ENCODE peak calls at places on chromosomes 12 and 14, in ten cellular contexts. One of them, this sample, is unnamed.
A peak's percentile ranks its signal among the peaks of the same experiment; 100 is the strongest.

GRCh38 chr14:95431199-95432145 is 85.0 kb downstream of the SYNE3 start:
- DNase-seq in testis: peak; percentile 41
- DNase-seq in HCT116: no peak
- DNase-seq in stomach: no peak
- DNase-seq in tibial nerve: no peak
- DNase-seq in GM12891: no peak
- DNase-seq in uterus: no peak
- DNase-seq in suprapubic skin: no peak
- DNase-seq in heart left ventricle: no peak
- DNase-seq in breast epithelium: no peak
- DNase-seq in this sample: no peak

GRCh38 chr12:130127527-130127908 is 34.7 kb upstream of the FZD10 start:
- DNase-seq in testis: peak; percentile 78
- DNase-seq in HCT116: no peak
- DNase-seq in stomach: no peak
- DNase-seq in tibial nerve: peak; percentile 58
- DNase-seq in GM12891: no peak
- DNase-seq in uterus: peak; percentile 57
- DNase-seq in suprapubic skin: no peak
- DNase-seq in heart left ventricle: peak; percentile 54
- DNase-seq in breast epithelium: peak; percentile 46
- DNase-seq in this sample: no peak

GRCh38 chr12:119964876-119965275 is 24.2 kb upstream of the BICDL1 start:
- DNase-seq in testis: no peak
- DNase-seq in HCT116: no peak
- DNase-seq in stomach: no peak
- DNase-seq in tibial nerve: no peak
- DNase-seq in GM12891: no peak
- DNase-seq in uterus: no peak
- DNase-seq in suprapubic skin: no peak
- DNase-seq in heart left ventricle: no peak
- DNase-seq in breast epithelium: no peak
- DNase-seq in this sample: no peak

GRCh38 chr12:132194056-132194455 is 49.8 kb downstream of the NOC4L start:
- DNase-seq in testis: no peak
- DNase-seq in HCT116: peak; percentile 31
- DNase-seq in stomach: no peak
- DNase-seq in tibial nerve: no peak
- DNase-seq in GM12891: no peak
- DNase-seq in uterus: no peak
- DNase-seq in suprapubic skin: no peak
- DNase-seq in heart left ventricle: no peak
- DNase-seq in breast epithelium: no peak
- DNase-seq in this sample: peak; percentile 42

GRCh38 chr12:47910486-47910885 is 5.7 kb upstream of the VDR start:
- DNase-seq in testis: no peak
- DNase-seq in HCT116: no peak
- DNase-seq in stomach: no peak
- DNase-seq in tibial nerve: no peak
- DNase-seq in GM12891: no peak
- DNase-seq in uterus: no peak
- DNase-seq in suprapubic skin: no peak
- DNase-seq in heart left ventricle: no peak
- DNase-seq in breast epithelium: no peak
- DNase-seq in this sample: no peak

GRCh38 chr12:51077930-51078329 is 5.5 kb downstream of the CSRNP2 start:
- DNase-seq in testis: peak; percentile 42
- DNase-seq in HCT116: no peak
- DNase-seq in stomach: no peak
- DNase-seq in tibial nerve: no peak
- DNase-seq in GM12891: no peak
- DNase-seq in uterus: no peak
- DNase-seq in suprapubic skin: no peak
- DNase-seq in heart left ventricle: peak; percentile 51
- DNase-seq in breast epithelium: no peak
- DNase-seq in this sample: no peak

GRCh38 chr12:60106207-60106606 is 510.4 kb downstream of the SLC16A7 start:
- DNase-seq in testis: no peak
- DNase-seq in HCT116: no peak
- DNase-seq in stomach: no peak
- DNase-seq in tibial nerve: no peak
- DNase-seq in GM12891: no peak
- DNase-seq in uterus: no peak
- DNase-seq in suprapubic skin: no peak
- DNase-seq in heart left ventricle: no peak
- DNase-seq in breast epithelium: no peak
- DNase-seq in this sample: no peak

GRCh38 chr12:131895640-131896079 is 1.2 kb downstream of the ULK1 start:
- DNase-seq in testis: no peak
- DNase-seq in HCT116: no peak
- DNase-seq in stomach: no peak
- DNase-seq in tibial nerve: no peak
- DNase-seq in GM12891: no peak
- DNase-seq in uterus: no peak
- DNase-seq in suprapubic skin: no peak
- DNase-seq in heart left ventricle: no peak
- DNase-seq in breast epithelium: no peak
- DNase-seq in this sample: no peak

GRCh38 chr12:3076730-3077571 is at the start of gene TSPAN9:
- DNase-seq in testis: peak; percentile 77
- DNase-seq in HCT116: no peak
- DNase-seq in stomach: peak; percentile 87
- DNase-seq in tibial nerve: peak; percentile 62
- DNase-seq in GM12891: peak; percentile 88
- DNase-seq in uterus: peak; percentile 73
- DNase-seq in suprapubic skin: peak; percentile 87
- DNase-seq in heart left ventricle: peak; percentile 89
- DNase-seq in breast epithelium: peak; percentile 60
- DNase-seq in this sample: peak; percentile 91
- TF ChIP-seq POLR2A in testis: no peak
- TF ChIP-seq POLR2A in HCT116: no peak
- TF ChIP-seq POLR2A in stomach: no peak
- TF ChIP-seq POLR2A in tibial nerve: peak; percentile 75
- TF ChIP-seq POLR2A in GM12891: no peak
- TF ChIP-seq POLR2A in uterus: peak; percentile 77
- TF ChIP-seq POLR2A in suprapubic skin: no peak
- TF ChIP-seq POLR2A in heart left ventricle: peak; percentile 24
- TF ChIP-seq POLR2A in breast epithelium: peak; percentile 15
- TF ChIP-seq POLR2A in this sample: peak; percentile 84

DNA sequence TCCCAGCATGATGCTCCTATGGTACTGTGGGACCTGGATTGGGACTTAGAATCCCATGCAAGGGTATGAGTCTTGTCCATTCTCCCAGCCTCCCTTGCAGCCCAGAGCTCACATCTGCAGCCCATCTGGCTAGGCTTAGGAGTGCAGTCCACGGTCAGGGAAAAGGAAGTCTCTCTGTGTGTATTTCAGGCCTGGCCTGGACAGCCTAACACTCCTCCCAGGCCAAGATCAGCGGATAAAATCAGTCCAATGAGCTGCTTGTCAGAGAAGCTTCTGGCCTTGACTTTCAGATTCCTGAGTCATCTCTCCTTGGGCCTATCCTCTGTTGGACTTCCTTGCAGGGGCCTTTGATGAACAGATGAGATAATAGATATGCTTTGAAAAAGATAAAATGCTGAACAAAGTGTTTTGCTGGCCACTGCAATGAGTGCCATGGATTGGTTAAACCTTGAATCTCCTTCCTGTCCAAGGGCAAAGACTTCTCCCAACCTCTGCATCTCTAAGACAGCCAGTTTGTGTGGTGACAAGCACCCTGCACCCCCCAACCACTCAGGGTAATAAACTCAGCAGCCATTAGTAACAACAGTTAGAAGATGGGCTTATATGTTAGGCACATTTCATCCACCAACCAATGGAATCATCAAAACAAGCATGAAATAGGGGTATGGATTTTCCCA is 412.8 kb upstream of the TBX3 start:
- DNase-seq in testis: no peak
- DNase-seq in HCT116: no peak
- DNase-seq in stomach: no peak
- DNase-seq in tibial nerve: no peak
- DNase-seq in GM12891: no peak
- DNase-seq in uterus: peak; percentile 39
- DNase-seq in suprapubic skin: no peak
- DNase-seq in heart left ventricle: peak; percentile 55
- DNase-seq in breast epithelium: no peak
- DNase-seq in this sample: no peak
- TF ChIP-seq POLR2A in testis: no peak
- TF ChIP-seq POLR2A in HCT116: no peak
- TF ChIP-seq POLR2A in stomach: no peak
- TF ChIP-seq POLR2A in tibial nerve: no peak
- TF ChIP-seq POLR2A in GM12891: no peak
- TF ChIP-seq POLR2A in uterus: no peak
- TF ChIP-seq POLR2A in suprapubic skin: no peak
- TF ChIP-seq POLR2A in heart left ventricle: no peak
- TF ChIP-seq POLR2A in breast epithelium: no peak
- TF ChIP-seq POLR2A in this sample: no peak

GRCh38 chr12:12563529-12563928 is 866 bp upstream of the DUSP16 start:
- DNase-seq in testis: no peak
- DNase-seq in HCT116: no peak
- DNase-seq in stomach: no peak
- DNase-seq in tibial nerve: peak; percentile 19
- DNase-seq in GM12891: no peak
- DNase-seq in uterus: peak; percentile 49
- DNase-seq in suprapubic skin: no peak
- DNase-seq in heart left ventricle: no peak
- DNase-seq in breast epithelium: no peak
- DNase-seq in this sample: no peak

GRCh38 chr12:12562016-12562483 is 613 bp downstream of the DUSP16 start:
- DNase-seq in testis: no peak
- DNase-seq in HCT116: no peak
- DNase-seq in stomach: no peak
- DNase-seq in tibial nerve: no peak
- DNase-seq in GM12891: no peak
- DNase-seq in uterus: peak; percentile 44
- DNase-seq in suprapubic skin: peak; percentile 73
- DNase-seq in heart left ventricle: no peak
- DNase-seq in breast epithelium: no peak
- DNase-seq in this sample: no peak

GRCh38 chr12:12561305-12562015 is 1.2 kb downstream of the DUSP16 start:
- DNase-seq in testis: peak; percentile 45
- DNase-seq in HCT116: no peak
- DNase-seq in stomach: peak; percentile 69
- DNase-seq in tibial nerve: peak; percentile 62
- DNase-seq in GM12891: no peak
- DNase-seq in uterus: peak; percentile 74
- DNase-seq in suprapubic skin: peak; percentile 83
- DNase-seq in heart left ventricle: peak; percentile 82
- DNase-seq in breast epithelium: peak; percentile 62
- DNase-seq in this sample: peak; percentile 29

GRCh38 chr12:12560587-12561304 is 1.9 kb downstream of the DUSP16 start:
- DNase-seq in testis: peak; percentile 58
- DNase-seq in HCT116: no peak
- DNase-seq in stomach: peak; percentile 74
- DNase-seq in tibial nerve: peak; percentile 63
- DNase-seq in GM12891: no peak
- DNase-seq in uterus: peak; percentile 78
- DNase-seq in suprapubic skin: no peak
- DNase-seq in heart left ventricle: no peak
- DNase-seq in breast epithelium: peak; percentile 72
- DNase-seq in this sample: peak; percentile 35

DNA sequence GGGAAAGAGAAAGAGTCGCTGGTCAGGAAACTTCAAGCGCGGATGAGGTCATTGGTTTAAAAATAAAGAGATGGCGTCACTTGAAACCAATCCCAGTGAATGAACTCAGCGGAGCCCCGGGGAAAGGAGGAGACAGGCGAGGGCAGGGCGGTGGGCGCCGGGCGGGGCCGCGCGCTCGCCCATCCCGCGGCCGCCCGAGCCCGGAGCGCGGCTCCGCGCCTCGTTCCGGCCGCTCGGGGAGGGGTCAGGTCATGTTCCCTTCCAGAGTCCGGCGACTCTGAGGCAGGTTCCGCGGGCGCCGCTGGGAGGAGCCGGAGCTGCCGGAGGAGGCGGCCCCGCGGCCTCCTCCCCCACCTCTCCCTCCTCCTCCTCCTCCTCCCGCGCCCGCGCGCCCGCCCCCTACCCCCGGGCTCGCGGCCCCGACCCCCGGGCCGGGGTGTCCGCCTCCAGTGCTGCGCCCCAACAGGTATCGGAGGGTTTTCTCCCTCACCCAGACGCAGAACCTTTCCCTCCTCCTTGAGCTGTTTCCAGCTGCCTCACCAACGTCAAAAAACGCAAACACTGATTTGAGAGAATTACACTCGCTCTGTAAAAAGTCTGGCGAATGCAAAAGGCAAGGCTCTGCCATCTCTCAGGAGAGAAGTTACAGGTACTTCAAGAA is at the start of gene DUSP16:
- DNase-seq in testis: peak; percentile 94
- DNase-seq in HCT116: peak; percentile 72
- DNase-seq in stomach: peak; percentile 93
- DNase-seq in tibial nerve: peak; percentile 95
- DNase-seq in GM12891: peak; percentile 61
- DNase-seq in uterus: peak; percentile 94
- DNase-seq in suprapubic skin: peak; percentile 92
- DNase-seq in heart left ventricle: peak; percentile 96
- DNase-seq in breast epithelium: peak; percentile 94
- DNase-seq in this sample: peak; percentile 84
- TF ChIP-seq POLR2A in testis: no peak
- TF ChIP-seq POLR2A in HCT116: peak; percentile 46
- TF ChIP-seq POLR2A in stomach: no peak
- TF ChIP-seq POLR2A in tibial nerve: peak; percentile 86
- TF ChIP-seq POLR2A in GM12891: peak; percentile 56
- TF ChIP-seq POLR2A in uterus: peak; percentile 95
- TF ChIP-seq POLR2A in suprapubic skin: peak; percentile 84
- TF ChIP-seq POLR2A in heart left ventricle: no peak
- TF ChIP-seq POLR2A in breast epithelium: no peak
- TF ChIP-seq POLR2A in this sample: peak; percentile 58

GRCh38 chr14:77319416-77319815 is 1.3 kb downstream of the POMT2 start:
- DNase-seq in testis: no peak
- DNase-seq in HCT116: no peak
- DNase-seq in stomach: no peak
- DNase-seq in tibial nerve: no peak
- DNase-seq in GM12891: no peak
- DNase-seq in uterus: no peak
- DNase-seq in suprapubic skin: no peak
- DNase-seq in heart left ventricle: no peak
- DNase-seq in breast epithelium: no peak
- DNase-seq in this sample: no peak

GRCh38 chr14:77318006-77318553 is 2.6 kb downstream of the POMT2 start:
- DNase-seq in testis: peak; percentile 85
- DNase-seq in HCT116: no peak
- DNase-seq in stomach: no peak
- DNase-seq in tibial nerve: no peak
- DNase-seq in GM12891: no peak
- DNase-seq in uterus: no peak
- DNase-seq in suprapubic skin: no peak
- DNase-seq in heart left ventricle: no peak
- DNase-seq in breast epithelium: no peak
- DNase-seq in this sample: no peak

GRCh38 chr14:77322209-77322902 is 1.5 kb downstream of the GSTZ1 start:
- DNase-seq in testis: no peak
- DNase-seq in HCT116: no peak
- DNase-seq in stomach: no peak
- DNase-seq in tibial nerve: no peak
- DNase-seq in GM12891: no peak
- DNase-seq in uterus: no peak
- DNase-seq in suprapubic skin: peak; percentile 28
- DNase-seq in heart left ventricle: no peak
- DNase-seq in breast epithelium: no peak
- DNase-seq in this sample: no peak

GRCh38 chr14:77322951-77323350 is 2.1 kb downstream of the GSTZ1 start:
- DNase-seq in testis: no peak
- DNase-seq in HCT116: no peak
- DNase-seq in stomach: no peak
- DNase-seq in tibial nerve: no peak
- DNase-seq in GM12891: no peak
- DNase-seq in uterus: no peak
- DNase-seq in suprapubic skin: no peak
- DNase-seq in heart left ventricle: no peak
- DNase-seq in breast epithelium: no peak
- DNase-seq in this sample: no peak

DNA sequence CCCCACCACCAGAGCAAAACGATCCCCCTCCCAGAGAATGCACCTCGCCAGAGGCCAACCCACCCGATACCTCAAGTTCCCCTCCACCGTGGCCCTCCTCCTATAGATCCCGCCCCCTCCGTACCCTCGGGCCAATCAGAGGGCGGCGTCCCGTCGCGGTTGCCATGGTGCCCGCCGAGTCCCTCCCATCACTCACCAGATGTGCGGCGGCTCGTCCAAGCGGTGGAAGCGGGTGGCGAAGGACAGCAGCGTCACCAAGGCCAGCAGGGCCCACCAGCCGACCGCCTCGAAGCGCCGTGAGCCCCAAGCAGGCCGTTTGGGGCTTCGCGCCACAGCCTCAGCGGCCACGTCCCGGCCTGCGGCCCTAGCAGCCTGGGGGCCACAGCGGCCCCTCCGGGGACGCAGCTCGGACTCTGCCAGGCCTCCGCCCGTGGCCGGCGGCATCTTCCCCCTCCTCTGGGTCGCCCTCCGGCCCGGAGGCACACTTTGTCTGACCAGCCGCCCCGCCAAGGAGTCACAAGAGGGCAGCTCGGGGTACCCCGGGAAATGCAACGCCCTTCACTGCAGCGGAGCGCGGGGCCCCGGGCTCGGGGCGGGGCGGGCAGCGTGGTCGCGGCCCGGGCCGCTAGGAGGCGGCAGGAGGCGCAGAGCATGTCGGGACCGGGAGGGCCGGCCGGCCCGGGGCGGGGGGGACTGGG is at the start of gene POMT2:
- DNase-seq in testis: peak; percentile 97
- DNase-seq in HCT116: peak; percentile 78
- DNase-seq in stomach: peak; percentile 95
- DNase-seq in tibial nerve: peak; percentile 92
- DNase-seq in GM12891: peak; percentile 74
- DNase-seq in uterus: peak; percentile 91
- DNase-seq in suprapubic skin: peak; percentile 97
- DNase-seq in heart left ventricle: peak; percentile 96
- DNase-seq in breast epithelium: peak; percentile 93
- DNase-seq in this sample: peak; percentile 67
- TF ChIP-seq POLR2A in testis: peak; percentile 3
- TF ChIP-seq POLR2A in HCT116: peak; percentile 50
- TF ChIP-seq POLR2A in stomach: no peak
- TF ChIP-seq POLR2A in tibial nerve: peak; percentile 70
- TF ChIP-seq POLR2A in GM12891: no peak
- TF ChIP-seq POLR2A in uterus: peak; percentile 78
- TF ChIP-seq POLR2A in suprapubic skin: no peak
- TF ChIP-seq POLR2A in heart left ventricle: no peak
- TF ChIP-seq POLR2A in breast epithelium: peak; percentile 69
- TF ChIP-seq POLR2A in this sample: peak; percentile 70